ENCODE peak calls at places on chromosomes 5 and 9, in five cellular contexts. One of them, this sample, is unnamed.

GRCh38 chr9:36865731-36866635 is 168.1 kb downstream of the PAX5 start:
- DNase-seq in ELR: no peak
- DNase-seq in left colon: no peak
- DNase-seq in fibroblast of the aortic adventitia: no peak
- DNase-seq in A549: no peak
- DNase-seq in this sample: peak; percentile 41

GRCh38 chr5:97854871-97855762 is 672.1 kb upstream of the RIOK2 start:
- DNase-seq in ELR: peak; percentile 35
- DNase-seq in left colon: no peak
- DNase-seq in fibroblast of the aortic adventitia: peak; percentile 72
- DNase-seq in A549: no peak
- DNase-seq in this sample: no peak

GRCh38 chr5:458547-459353 is 15.8 kb downstream of the EXOC3 start:
- DNase-seq in ELR: peak; percentile 90
- DNase-seq in left colon: no peak
- DNase-seq in fibroblast of the aortic adventitia: peak; percentile 60
- DNase-seq in A549: no peak
- DNase-seq in this sample: peak; percentile 69

GRCh38 chr5:125486634-125487033 is 740.2 kb upstream of the ZNF608 start:
- DNase-seq in ELR: peak; percentile 54
- DNase-seq in left colon: no peak
- DNase-seq in fibroblast of the aortic adventitia: peak; percentile 68
- DNase-seq in A549: no peak
- DNase-seq in this sample: no peak

GRCh38 chr5:141525659-141526058 is 36.8 kb downstream of the PCDHGC5 start:
- DNase-seq in ELR: no peak
- DNase-seq in left colon: no peak
- DNase-seq in fibroblast of the aortic adventitia: no peak
- DNase-seq in A549: no peak
- DNase-seq in this sample: no peak

GRCh38 chr5:410911-411517 is 32.0 kb upstream of the EXOC3 start:
- DNase-seq in ELR: no peak
- DNase-seq in left colon: no peak
- DNase-seq in fibroblast of the aortic adventitia: no peak
- DNase-seq in A549: no peak
- DNase-seq in this sample: no peak

GRCh38 chr9:13589044-13589737 is 309.7 kb upstream of the MPDZ start:
- DNase-seq in ELR: no peak
- DNase-seq in left colon: no peak
- DNase-seq in fibroblast of the aortic adventitia: no peak
- DNase-seq in A549: no peak
- DNase-seq in this sample: no peak

GRCh38 chr5:38593959-38594358 is 37.5 kb upstream of the LIFR start:
- DNase-seq in ELR: no peak
- DNase-seq in left colon: no peak
- DNase-seq in fibroblast of the aortic adventitia: no peak
- DNase-seq in A549: no peak
- DNase-seq in this sample: no peak

GRCh38 chr5:108726446-108727091 is 21.1 kb upstream of the FER start:
- DNase-seq in ELR: peak; percentile 61
- DNase-seq in left colon: no peak
- DNase-seq in fibroblast of the aortic adventitia: no peak
- DNase-seq in A549: no peak
- DNase-seq in this sample: no peak

GRCh38 chr9:70639853-70640814 is 225.7 kb upstream of the KLF9 start:
- DNase-seq in ELR: peak; percentile 69
- DNase-seq in left colon: no peak
- DNase-seq in fibroblast of the aortic adventitia: peak; percentile 86
- DNase-seq in A549: peak; percentile 50
- DNase-seq in this sample: no peak

GRCh38 chr9:133787749-133788015 is 49.5 kb upstream of the SARDH start:
- DNase-seq in ELR: peak; percentile 25
- DNase-seq in left colon: peak; percentile 81
- DNase-seq in fibroblast of the aortic adventitia: peak; percentile 25
- DNase-seq in A549: no peak
- DNase-seq in this sample: no peak

GRCh38 chr9:2662496-2662895 is 40.9 kb downstream of the VLDLR start:
- DNase-seq in ELR: peak; percentile 11
- DNase-seq in left colon: peak; percentile 7
- DNase-seq in fibroblast of the aortic adventitia: no peak
- DNase-seq in A549: peak; percentile 13
- DNase-seq in this sample: no peak

GRCh38 chr5:127562252-127562651 is 44.8 kb downstream of the PRRC1 start:
- DNase-seq in ELR: peak; percentile 18
- DNase-seq in left colon: no peak
- DNase-seq in fibroblast of the aortic adventitia: peak; percentile 26
- DNase-seq in A549: peak; percentile 29
- DNase-seq in this sample: no peak

GRCh38 chr5:10661401-10661800 is 97.5 kb downstream of the ANKRD33B start:
- DNase-seq in ELR: no peak
- DNase-seq in left colon: no peak
- DNase-seq in fibroblast of the aortic adventitia: no peak
- DNase-seq in A549: no peak
- DNase-seq in this sample: no peak

This sample was measured in posterior vena cava.